ENCODE peak calls at places on chromosomes 1 and 21, in seven cellular contexts. Z is cardiac fibroblast, H is WTC11, I is tibial nerve, S is PC-9, A is psoas muscle, O is cardiac muscle cell. R is an unnamed sample.

GRCh38 chr1:109768700-109769325 is 5.1 kb upstream of the EPS8L3 start:
- DNase-seq in Z (no peak), H (peak), I (no peak), S (no peak), A (no peak), O (no peak), R (no peak)

GRCh38 chr1:211378844-211379243 is 52.2 kb downstream of the TRAF5 start:
- DNase-seq in Z (peak), H (no peak), I (no peak), S (peak), A (no peak), O (peak), R (no peak)

GRCh38 chr1:54645806-54646676 is 4.5 kb downstream of the MROH7 start:
- DNase-seq in Z (peak), H (no peak), I (no peak), S (no peak), A (no peak), O (peak), R (peak)

GRCh38 chr1:111454859-111455641 is 5.8 kb downstream of the ATP5PB start:
- DNase-seq in Z (no peak), H (no peak), I (no peak), S (no peak), A (no peak), O (no peak), R (no peak)

GRCh38 chr1:166884971-166885370 is 8.9 kb upstream of the TADA1 start:
- DNase-seq in Z (no peak), H (no peak), I (no peak), S (no peak), A (no peak), O (no peak), R (no peak)

GRCh38 chr1:101257500-101258325 is 20.9 kb downstream of the S1PR1 start:
- DNase-seq in Z (peak), H (no peak), I (no peak), S (peak), A (no peak), O (peak), R (peak)

GRCh38 chr1:996851-997727 is 2.8 kb downstream of the HES4 start:
- DNase-seq in Z (no peak), H (no peak), I (no peak), S (no peak), A (no peak), O (no peak), R (no peak)

GRCh38 chr1:23936481-23937176 is 23.0 kb upstream of the PNRC2 start:
- DNase-seq in Z (no peak), H (peak), I (no peak), S (no peak), A (no peak), O (no peak), R (no peak)

GRCh38 chr1:180178511-180179161 is 24.0 kb downstream of the QSOX1 start:
- DNase-seq in Z (peak), H (peak), I (peak), S (no peak), A (peak), O (peak), R (peak)

GRCh38 chr1:167808104-167808503 is 86.3 kb downstream of the MPZL1 start:
- DNase-seq in Z (no peak), H (no peak), I (no peak), S (no peak), A (no peak), O (no peak), R (no peak)

GRCh38 chr1:162629077-162629637 is 3.1 kb upstream of the DDR2 start:
- DNase-seq in Z (no peak), H (no peak), I (no peak), S (no peak), A (no peak), O (no peak), R (no peak)

GRCh38 chr1:205243355-205244191 is 15.8 kb downstream of the TMCC2 start:
- DNase-seq in Z (no peak), H (no peak), I (no peak), S (no peak), A (no peak), O (no peak), R (no peak)

GRCh38 chr1:46094454-46094853 is 38.0 kb downstream of the PIK3R3 start:
- DNase-seq in Z (peak), H (no peak), I (no peak), S (no peak), A (no peak), O (peak), R (no peak)

GRCh38 chr1:234322979-234323378 is 50.3 kb upstream of the COA6 start:
- DNase-seq in Z (peak), H (peak), I (no peak), S (no peak), A (no peak), O (peak), R (peak)

GRCh38 chr1:8013399-8013798 is 12.7 kb downstream of the ERRFI1 start:
- DNase-seq in Z (no peak), H (no peak), I (no peak), S (no peak), A (no peak), O (no peak), R (no peak)

GRCh38 chr1:161706483-161707347 is at the start of gene FCRLA:
- DNase-seq in Z (peak), H (no peak), I (no peak), S (no peak), A (no peak), O (peak), R (no peak)

GRCh38 chr1:221291113-221291512 is 411.9 kb downstream of the HLX start:
- DNase-seq in Z (no peak), H (no peak), I (no peak), S (no peak), A (no peak), O (no peak), R (no peak)

GRCh38 chr1:71667224-71667623 is 586.4 kb upstream of the ZRANB2 start:
- DNase-seq in Z (peak), H (no peak), I (peak), S (no peak), A (no peak), O (peak), R (no peak)

GRCh38 chr1:80566867-80567266 is 1233.9 kb upstream of the ADGRL2 start:
- DNase-seq in Z (no peak), H (no peak), I (no peak), S (no peak), A (no peak), O (no peak), R (no peak)

GRCh38 chr1:19814681-19815503 is at the start of gene RNF186:
- DNase-seq in Z (no peak), H (no peak), I (no peak), S (no peak), A (peak), O (no peak), R (no peak)

GRCh38 chr21:40465382-40465781 is 381.6 kb downstream of the DSCAM start:
- DNase-seq in Z (no peak), H (no peak), I (no peak), S (no peak), A (no peak), O (no peak), R (no peak)

GRCh38 chr1:6859415-6860343 is 74.4 kb downstream of the CAMTA1 start:
- DNase-seq in Z (peak), H (no peak), I (peak), S (peak), A (no peak), O (peak), R (peak)

GRCh38 chr1:75614455-75615379 is 3.8 kb upstream of the SLC44A5 start:
- DNase-seq in Z (peak), H (peak), I (no peak), S (no peak), A (peak), O (peak), R (peak)

GRCh38 chr1:237568955-237569354 is 321.8 kb downstream of the ZP4 start:
- DNase-seq in Z (no peak), H (no peak), I (no peak), S (no peak), A (no peak), O (no peak), R (no peak)

GRCh38 chr1:237565236-237565635 is 325.5 kb downstream of the ZP4 start:
- DNase-seq in Z (no peak), H (no peak), I (no peak), S (no peak), A (no peak), O (no peak), R (no peak)

GRCh38 chr1:237566581-237566980 is 324.1 kb downstream of the ZP4 start:
- DNase-seq in Z (no peak), H (no peak), I (no peak), S (no peak), A (no peak), O (no peak), R (no peak)

GRCh38 chr1:237574536-237574935 is 316.2 kb downstream of the ZP4 start:
- DNase-seq in Z (no peak), H (no peak), I (no peak), S (no peak), A (no peak), O (no peak), R (no peak)

DNA sequence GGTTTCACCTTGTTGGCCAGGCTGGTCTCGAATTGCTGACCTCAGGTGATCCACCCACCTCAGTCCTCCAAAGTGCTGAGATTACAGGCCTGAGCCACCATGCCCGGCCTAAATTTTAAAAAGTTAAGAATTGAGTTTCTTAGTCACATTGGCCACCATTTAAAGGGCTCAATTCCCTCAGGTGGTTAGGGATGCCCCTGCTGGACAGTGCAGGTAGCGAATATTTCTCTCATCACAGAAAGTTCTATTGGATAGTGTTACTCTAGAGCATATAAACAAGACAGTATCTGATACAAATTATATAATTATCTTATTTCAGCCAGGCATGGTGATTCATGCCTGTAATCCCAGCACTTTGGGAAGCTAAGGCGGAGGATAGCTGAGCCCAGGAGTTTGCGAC is 320.2 kb downstream of the ZP4 start:
- DNase-seq in Z (no peak), H (no peak), I (no peak), S (no peak), A (no peak), O (no peak), R (no peak)
- TF ChIP-seq CTCF in Z (no peak), H (no peak), I (no peak), S (peak), A (no peak), O (no peak), R (no peak)

DNA sequence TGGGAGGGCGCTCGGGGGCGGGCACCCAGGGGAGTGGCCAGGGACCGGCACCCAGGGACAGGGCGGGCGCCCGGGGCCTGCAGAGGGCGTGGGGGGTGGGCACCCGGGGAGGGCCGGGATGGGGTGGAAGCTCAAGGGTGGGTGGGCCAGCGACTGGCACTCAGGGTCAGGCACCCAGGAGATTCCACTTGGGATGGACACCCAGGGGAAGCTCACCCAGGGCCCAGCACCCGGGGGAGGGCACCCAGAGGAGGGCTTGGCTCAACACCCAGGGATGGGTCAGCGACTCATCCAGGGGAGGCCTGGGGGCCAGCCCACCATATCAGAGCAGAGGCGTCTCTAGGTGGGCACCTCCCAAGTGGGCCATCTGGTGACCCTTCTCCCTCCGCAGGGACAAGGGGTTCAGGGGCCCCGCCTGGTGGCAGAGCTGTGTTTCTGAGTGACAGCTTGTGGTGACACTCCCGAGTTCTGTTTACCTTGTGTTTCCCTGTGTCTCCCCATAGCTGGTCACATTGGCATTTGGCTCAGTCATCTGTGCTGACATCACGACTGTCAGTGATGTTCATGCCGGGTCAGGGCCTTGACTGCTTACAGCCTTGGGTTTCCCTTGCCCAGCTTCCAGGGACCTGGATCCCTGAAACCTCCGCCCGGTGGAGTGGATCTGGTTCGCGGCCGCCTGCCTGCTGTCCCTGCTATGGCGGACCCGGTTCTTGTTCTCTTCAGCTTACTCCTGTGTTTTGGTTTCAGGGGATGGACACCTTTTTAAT is 749 bp downstream of the IBA57 start:
- DNase-seq in Z (peak), H (peak), I (peak), S (peak), A (peak), O (peak), R (peak)
- TF ChIP-seq CTCF in Z (peak), H (no peak), I (peak), S (no peak), A (peak), O (peak), R (no peak)

DNA sequence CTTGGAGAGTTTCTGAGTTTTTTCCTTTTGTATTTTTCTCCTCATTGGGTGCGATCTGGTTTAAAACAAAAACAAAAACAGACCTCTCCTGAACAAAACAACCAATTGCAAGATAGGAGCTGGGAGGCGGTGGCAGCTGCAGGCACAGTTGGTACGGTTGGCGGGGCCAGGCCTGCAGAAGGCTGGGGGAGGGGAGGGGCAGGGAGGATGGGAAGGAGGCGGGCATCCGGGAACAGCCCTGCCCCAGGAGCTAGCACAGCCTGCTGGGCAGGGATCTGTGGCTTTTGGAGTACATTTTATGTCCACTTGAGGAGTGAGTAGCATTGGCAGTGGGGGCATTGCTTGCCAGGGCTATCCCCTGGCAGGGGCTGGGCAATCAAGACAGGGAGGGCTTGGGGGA is 5.2 kb downstream of the CAPN9 start:
- DNase-seq in Z (no peak), H (peak), I (no peak), S (no peak), A (no peak), O (no peak), R (no peak)
- TF ChIP-seq CTCF in Z (no peak), H (no peak), I (no peak), S (no peak), A (no peak), O (no peak), R (no peak)

DNA sequence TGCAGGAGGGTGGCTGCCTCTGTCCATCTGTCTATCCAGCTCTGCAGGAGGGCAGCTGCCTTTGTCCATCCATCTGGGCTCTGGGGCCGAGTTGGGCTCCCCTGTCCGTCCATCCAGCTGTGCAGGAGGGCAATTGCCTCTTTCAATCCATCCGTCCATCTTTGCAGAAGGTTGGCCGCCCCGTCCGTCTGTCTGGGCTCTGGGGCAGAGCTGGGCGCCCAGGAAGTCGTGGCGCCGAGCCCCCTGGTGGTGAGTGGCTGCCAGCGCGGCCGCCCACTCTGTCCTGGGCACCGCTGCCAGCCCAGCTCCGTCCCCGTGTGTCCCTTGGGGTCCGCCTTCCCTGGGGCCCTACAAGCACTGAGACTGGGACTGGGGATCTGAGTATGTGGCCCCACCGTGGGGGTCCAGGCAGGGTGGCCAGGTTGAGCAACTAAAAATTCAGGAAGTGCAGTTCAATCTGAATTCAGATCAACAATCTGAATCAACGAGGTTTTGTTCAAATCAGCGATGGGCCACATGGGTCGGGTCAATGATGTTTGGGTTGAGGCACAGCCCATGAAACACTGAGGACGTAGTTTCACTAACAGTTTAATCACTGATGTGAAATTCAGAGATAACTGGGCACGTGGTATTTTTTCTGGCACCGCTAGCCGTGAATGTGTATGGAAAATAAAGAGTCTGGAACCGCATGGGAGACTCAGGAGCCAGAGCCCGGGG is 99.1 kb upstream of the ACTRT2 start:
- DNase-seq in Z (no peak), H (no peak), I (peak), S (no peak), A (no peak), O (no peak), R (no peak)
- TF ChIP-seq CTCF in Z (peak), H (peak), I (peak), S (peak), A (peak), O (peak), R (peak)

DNA sequence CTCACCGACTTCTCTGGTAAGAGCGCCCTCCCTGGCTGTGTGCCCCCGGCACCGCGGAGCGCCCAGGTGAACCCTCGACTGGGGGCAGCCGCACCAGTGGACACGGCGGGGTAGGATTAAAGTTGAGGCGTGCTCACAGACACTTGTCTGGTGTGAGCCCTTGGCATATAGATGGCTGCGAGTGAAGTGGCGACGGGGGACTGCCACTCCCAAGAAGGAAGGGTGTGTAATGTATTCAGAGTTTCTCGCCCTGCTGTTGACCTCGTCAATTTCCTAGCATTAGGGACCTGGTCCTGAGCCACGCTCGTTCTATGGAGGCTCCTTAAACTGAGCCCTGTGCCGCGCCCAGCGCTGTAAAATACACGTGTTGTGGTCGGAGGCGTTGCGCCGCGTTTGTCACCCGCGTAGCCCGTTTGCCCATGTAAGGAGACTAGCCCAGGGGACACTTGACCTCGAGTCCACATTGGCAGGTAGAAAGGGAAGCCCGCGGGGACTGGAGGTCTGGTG is 545 bp downstream of the EVA1C start:
- DNase-seq in Z (peak), H (peak), I (peak), S (no peak), A (peak), O (peak), R (peak)
- TF ChIP-seq CTCF in Z (no peak), H (no peak), I (no peak), S (no peak), A (no peak), O (no peak), R (no peak)

GRCh38 chr1:41217441-41217840 is 24.7 kb downstream of the SCMH1 start:
- DNase-seq in Z (no peak), H (no peak), I (no peak), S (no peak), A (no peak), O (no peak), R (no peak)
- TF ChIP-seq CTCF in Z (no peak), H (no peak), I (no peak), S (no peak), A (no peak), O (no peak), R (no peak)

GRCh38 chr1:154350383-154350782 is 25.1 kb downstream of the ATP8B2 start:
- DNase-seq in Z (no peak), H (peak), I (no peak), S (no peak), A (no peak), O (no peak), R (no peak)

GRCh38 chr1:154349121-154349520 is 23.8 kb downstream of the ATP8B2 start:
- DNase-seq in Z (no peak), H (no peak), I (no peak), S (no peak), A (no peak), O (no peak), R (no peak)

GRCh38 chr1:154347961-154348360 is 22.6 kb downstream of the ATP8B2 start:
- DNase-seq in Z (peak), H (no peak), I (no peak), S (no peak), A (no peak), O (peak), R (no peak)

GRCh38 chr1:154346276-154346914 is 21.1 kb downstream of the ATP8B2 start:
- DNase-seq in Z (no peak), H (no peak), I (no peak), S (no peak), A (no peak), O (no peak), R (no peak)

DNA sequence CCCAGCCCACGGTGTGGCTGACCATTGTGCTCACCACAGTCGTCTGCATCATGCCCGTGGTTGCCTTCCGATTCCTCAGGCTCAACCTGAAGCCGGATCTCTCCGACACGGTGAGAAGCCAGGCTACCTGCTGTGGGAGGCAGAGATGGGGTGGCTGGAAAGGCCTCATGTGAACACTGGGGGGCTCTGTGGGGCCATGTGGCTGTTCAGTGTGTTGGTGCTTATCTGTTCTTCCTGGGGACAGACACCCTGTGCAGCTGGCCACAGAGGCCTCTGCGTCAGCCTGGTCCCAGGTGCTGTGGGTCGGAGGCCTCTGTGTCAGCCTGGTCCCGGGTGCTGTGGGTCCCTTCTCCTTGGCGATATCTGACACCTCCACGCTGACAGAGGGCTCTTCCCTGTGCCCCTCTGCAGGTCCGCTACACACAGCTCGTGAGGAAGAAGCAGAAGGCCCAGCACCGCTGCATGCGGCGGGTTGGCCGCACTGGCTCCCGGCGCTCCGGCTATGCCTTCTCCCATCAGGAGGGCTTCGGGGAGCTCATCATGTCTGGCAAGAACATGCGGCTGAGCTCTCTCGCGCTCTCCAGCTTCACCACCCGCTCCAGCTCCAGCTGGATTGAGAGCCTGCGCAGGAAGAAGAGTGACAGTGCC is 23.2 kb downstream of the ATP8B2 start:
- DNase-seq in Z (no peak), H (no peak), I (no peak), S (no peak), A (no peak), O (no peak), R (no peak)
- TF ChIP-seq CTCF in Z (no peak), H (no peak), I (no peak), S (peak), A (no peak), O (no peak), R (no peak)